ENCODE peak calls at places on chromosomes 6 and 20, in five cellular contexts. D is effector memory CD4-positive, alpha-beta T cell; K is heart left ventricle; Z is cardiac muscle cell; M is pancreas. B is an unnamed sample. For H3K36me3, the result is how much of the 10 kb centered on the place peaks cover.

GRCh38 chr6:117498159-117498558 is 15.7 kb downstream of the DCBLD1 start:
- DNase-seq in D (no peak), K (no peak), Z (no peak), M (no peak), B (no peak)

GRCh38 chr6:110378552-110378951 is 20.4 kb upstream of the METTL24 start:
- DNase-seq in D (no peak), K (no peak), Z (no peak), M (no peak), B (no peak)

GRCh38 chr20:21395666-21396044 is 1.7 kb downstream of the NKX2-4 start:
- DNase-seq in D (peak), K (no peak), Z (no peak), M (no peak), B (peak)

GRCh38 chr20:52972190-52972937 is at the start of gene TSHZ2:
- DNase-seq in D (no peak), K (peak), Z (peak), M (peak), B (no peak)

GRCh38 chr6:169800116-169800667 is 48.8 kb downstream of the ERMARD start:
- DNase-seq in D (no peak), K (no peak), Z (no peak), M (no peak), B (no peak)

GRCh38 chr20:58583141-58583540 is 67.9 kb upstream of the APCDD1L start:
- DNase-seq in D (no peak), K (no peak), Z (no peak), M (no peak), B (no peak)

GRCh38 chr20:55576981-55577380 is 428.3 kb downstream of the CBLN4 start:
- DNase-seq in D (no peak), K (no peak), Z (no peak), M (no peak), B (no peak)

GRCh38 chr6:161413361-161413771 is 139.5 kb upstream of the AGPAT4 start:
- DNase-seq in D (no peak), K (no peak), Z (no peak), M (no peak), B (no peak)

GRCh38 chr6:1081566-1081965 is 230.3 kb upstream of the FOXQ1 start:
- DNase-seq in D (no peak), K (no peak), Z (no peak), M (no peak), B (no peak)

GRCh38 chr6:121645100-121645745 is 209.8 kb downstream of the GJA1 start:
- DNase-seq in D (no peak), K (no peak), Z (no peak), M (no peak), B (no peak)

GRCh38 chr6:56699066-56699654 is 56.5 kb upstream of the DST start:
- DNase-seq in D (no peak), K (no peak), Z (no peak), M (no peak), B (no peak)

GRCh38 chr6:56484669-56485068 is 158.0 kb downstream of the DST start:
- DNase-seq in D (no peak), K (no peak), Z (no peak), M (no peak), B (no peak)

GRCh38 chr6:55617272-55617671 is 38.3 kb upstream of the HMGCLL1 start:
- DNase-seq in D (no peak), K (no peak), Z (peak), M (no peak), B (no peak)

GRCh38 chr20:4043801-4044200 is 28.4 kb upstream of the RNF24 start:
- DNase-seq in D (no peak), K (no peak), Z (no peak), M (no peak), B (no peak)

GRCh38 chr6:110944681-110945151 is 13.8 kb upstream of the GTF3C6 start:
- DNase-seq in D (no peak), K (no peak), Z (no peak), M (no peak), B (peak)

DNA sequence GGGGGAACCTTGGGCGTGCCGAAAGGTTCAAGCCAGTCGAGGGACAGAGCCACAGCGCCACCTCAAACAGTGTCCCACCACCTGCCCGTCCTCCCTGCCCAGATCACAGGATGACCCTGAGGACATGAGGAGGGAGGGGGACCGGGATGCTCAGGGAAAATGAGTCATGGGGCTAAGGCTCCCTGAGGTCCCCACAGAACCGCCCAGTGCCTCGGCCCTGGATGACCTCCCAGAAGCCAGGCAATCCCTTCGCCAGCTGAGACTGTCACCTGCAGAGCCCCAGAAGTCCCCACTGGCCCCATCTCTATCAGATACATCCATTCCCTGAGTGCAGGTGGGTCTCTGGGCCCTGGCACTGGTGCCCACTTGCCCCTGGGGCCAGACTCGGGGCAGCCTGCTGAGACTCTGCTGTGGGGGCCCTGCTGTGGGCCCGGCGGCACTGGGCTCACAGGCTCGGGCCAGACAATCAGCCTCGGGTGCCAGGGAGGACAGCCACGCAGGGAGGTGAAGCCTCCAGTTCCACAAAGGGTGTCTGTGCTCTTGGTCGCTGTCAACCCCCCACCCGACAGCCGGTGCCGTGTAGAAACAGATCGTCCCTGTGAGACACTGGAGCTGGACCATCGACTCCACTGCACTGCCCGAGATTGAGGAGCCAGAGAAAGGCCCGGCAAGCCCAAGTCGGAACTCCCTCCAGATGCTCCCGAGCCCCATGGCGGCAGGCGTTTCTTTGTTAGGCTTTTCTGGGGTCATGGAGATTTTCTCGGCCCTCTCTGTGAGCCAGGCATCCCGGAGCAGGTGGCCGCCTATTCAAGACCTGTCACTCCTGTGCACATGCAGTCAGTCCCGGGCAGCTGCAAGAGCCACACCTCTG is 26.1 kb downstream of the PXDC1 start:
- DNase-seq in D (no peak), K (no peak), Z (no peak), M (no peak), B (no peak)
- H3K36me3 ChIP-seq in D (under half), K (half or more), Z (under half), M (under half), B (under half)

DNA sequence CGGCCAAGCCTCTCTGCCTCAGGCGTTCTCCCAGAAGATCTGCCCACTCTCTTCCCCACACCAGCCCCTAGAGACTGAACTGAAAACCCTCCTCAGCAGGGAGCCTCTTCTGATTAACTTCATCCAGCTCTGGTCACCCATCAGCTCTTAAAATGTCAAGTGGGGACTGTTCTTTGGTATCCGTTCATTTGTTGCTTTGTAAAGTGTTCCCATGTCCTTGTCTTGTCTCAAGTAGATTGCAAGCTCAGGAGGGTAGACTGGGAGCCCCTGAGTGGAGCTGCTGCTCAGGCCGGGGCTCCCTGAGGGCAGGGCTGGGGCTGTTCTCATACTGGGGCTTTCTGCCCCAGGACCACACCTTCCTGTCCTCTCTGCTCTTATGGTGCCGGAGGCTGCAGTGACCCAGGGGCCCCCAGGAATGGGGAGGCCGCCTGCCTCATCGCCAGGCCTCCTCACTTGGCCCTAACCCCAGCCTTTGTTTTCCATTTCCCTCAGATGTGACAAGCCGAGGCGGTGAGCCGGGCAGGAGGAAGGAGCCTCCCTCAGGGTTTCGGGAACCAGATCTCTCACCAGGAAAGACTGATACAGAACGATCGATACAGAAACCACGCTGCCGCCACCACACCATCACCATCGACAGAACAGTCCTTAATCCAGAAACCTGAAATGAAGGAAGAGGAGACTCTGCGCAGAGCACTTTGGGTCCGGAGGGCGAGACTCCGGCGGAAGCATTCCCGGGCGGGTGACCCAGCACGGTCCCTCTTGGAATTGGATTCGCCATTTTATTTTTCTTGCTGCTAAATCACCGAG is 14.2 kb downstream of the VEGFA start:
- DNase-seq in D (no peak), K (no peak), Z (no peak), M (no peak), B (no peak)
- H3K36me3 ChIP-seq in D (under half), K (half or more), Z (half or more), M (half or more), B (under half)

DNA sequence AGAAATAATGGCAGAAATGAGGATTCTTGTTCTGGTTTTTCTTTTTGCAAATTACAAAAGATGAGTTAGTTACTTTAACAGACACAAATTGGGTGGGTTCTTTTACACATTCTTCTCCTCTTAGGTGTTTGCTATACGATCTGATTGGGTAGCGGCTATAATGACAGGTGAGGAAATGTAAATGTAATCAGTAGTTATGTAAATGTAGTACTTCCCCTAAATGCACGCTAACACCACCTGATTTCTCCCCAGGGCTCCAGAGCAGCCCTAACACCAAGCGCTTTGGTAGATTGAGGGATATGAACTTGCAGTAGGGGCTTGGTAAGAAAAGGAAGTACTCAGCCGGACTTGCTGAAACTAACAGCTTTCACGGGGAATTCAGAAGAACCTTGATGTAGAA is 499.4 kb upstream of the NOX3 start:
- DNase-seq in D (no peak), K (no peak), Z (no peak), M (no peak), B (no peak)
- H3K36me3 ChIP-seq in D (under half), K (under half), Z (under half), M (under half), B (under half)

GRCh38 chr6:20997143-20997792 is 463.0 kb downstream of the CDKAL1 start:
- DNase-seq in D (no peak), K (no peak), Z (no peak), M (no peak), B (no peak)
- H3K36me3 ChIP-seq in D (under half), K (under half), Z (under half), M (under half), B (under half)

GRCh38 chr20:35001596-35002362 is 46.1 kb downstream of the MYH7B start:
- DNase-seq in D (no peak), K (no peak), Z (no peak), M (no peak), B (no peak)
- H3K36me3 ChIP-seq in D (half or more), K (half or more), Z (half or more), M (half or more), B (half or more)

DNA sequence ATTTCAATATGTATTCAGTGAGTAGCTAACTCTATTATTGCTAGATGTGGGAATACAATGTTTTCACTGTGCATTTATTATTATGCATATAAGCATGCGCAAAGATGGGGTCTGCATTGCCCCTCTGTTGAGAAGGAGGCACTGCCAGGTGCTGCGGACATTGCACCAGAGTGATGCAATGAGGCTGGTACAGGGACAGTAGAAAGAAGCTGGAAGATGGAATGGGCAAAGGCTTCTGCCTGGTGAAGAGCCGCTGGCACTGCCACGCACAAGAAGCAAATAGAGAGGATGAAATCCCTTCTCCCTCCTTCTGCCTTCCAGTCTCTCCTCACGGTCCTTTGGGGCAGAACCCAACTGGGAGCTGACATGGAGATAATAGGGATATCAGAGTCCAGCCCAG is 154.5 kb upstream of the TNFAIP3 start:
- DNase-seq in D (no peak), K (no peak), Z (no peak), M (no peak), B (no peak)
- H3K36me3 ChIP-seq in D (under half), K (under half), Z (under half), M (under half), B (under half)